ENCODE peak calls at places on chromosome X, in six cellular contexts. X is HepG2; E is astrocyte of the spinal cord; B is stimulated activated CD4-positive, alpha-beta T cell treated with anti-CD3 and anti-CD28 coated beads, Interleukin-1b, Interleukin-23, amount 100 ng/mL, for 1 hour; P is AG04450; G is RWPE1. N is an unnamed sample.

GRCh38 chrX:12770440-12770839 is 20.8 kb upstream of the PRPS2 start:
- DNase-seq in X (no peak), E (peak; percentile 32), B (no peak), P (no peak), G (peak; percentile 4), N (no peak)

GRCh38 chrX:136447968-136448367 is 39.8 kb upstream of the BRS3 start:
- DNase-seq in X (no peak), E (no peak), B (no peak), P (no peak), G (no peak), N (no peak)

GRCh38 chrX:20445109-20445508 is 178.4 kb upstream of the RPS6KA3 start:
- DNase-seq in X (no peak), E (no peak), B (no peak), P (no peak), G (no peak), N (no peak)

GRCh38 chrX:22577181-22577580 is 304.5 kb downstream of the CBLL2 start:
- DNase-seq in X (no peak), E (peak; percentile 65), B (no peak), P (peak; percentile 33), G (peak; percentile 6), N (no peak)

GRCh38 chrX:133294126-133294525 is 76.0 kb upstream of the TFDP3 start:
- DNase-seq in X (no peak), E (no peak), B (no peak), P (no peak), G (no peak), N (no peak)

GRCh38 chrX:121832446-121832845 is 785.0 kb downstream of the GLUD2 start:
- DNase-seq in X (no peak), E (no peak), B (no peak), P (no peak), G (no peak), N (no peak)

GRCh38 chrX:38045697-38046096 is 39.3 kb downstream of the SYTL5 start:
- DNase-seq in X (no peak), E (no peak), B (no peak), P (no peak), G (no peak), N (no peak)

GRCh38 chrX:129115104-129115503 is 408.2 kb downstream of the SMARCA1 start:
- DNase-seq in X (peak; percentile 45), E (no peak), B (no peak), P (no peak), G (peak; percentile 3), N (peak; percentile 39)

GRCh38 chrX:10089378-10089795 is 67.4 kb upstream of the CLCN4 start:
- DNase-seq in X (no peak), E (no peak), B (no peak), P (no peak), G (no peak), N (no peak)

GRCh38 chrX:133698298-133698697 is 283.0 kb upstream of the GPC4 start:
- DNase-seq in X (no peak), E (peak; percentile 53), B (no peak), P (peak; percentile 4), G (peak; percentile 1), N (no peak)

GRCh38 chrX:22110729-22111494 is 78.8 kb downstream of the PHEX start:
- DNase-seq in X (no peak), E (peak; percentile 25), B (no peak), P (no peak), G (no peak), N (no peak)

GRCh38 chrX:95076449-95076848 is 1402.4 kb downstream of the FAM133A start:
- DNase-seq in X (peak; percentile 2), E (peak; percentile 58), B (no peak), P (no peak), G (no peak), N (no peak)

GRCh38 chrX:64342811-64343210 is 52.4 kb downstream of the MTMR8 start:
- DNase-seq in X (no peak), E (no peak), B (no peak), P (no peak), G (no peak), N (no peak)

GRCh38 chrX:96692454-96692853 is 7.8 kb downstream of the DIAPH2 start:
- DNase-seq in X (no peak), E (no peak), B (no peak), P (no peak), G (no peak), N (no peak)

GRCh38 chrX:18961686-18962085 is 22.2 kb downstream of the PHKA2 start:
- DNase-seq in X (no peak), E (peak; percentile 17), B (no peak), P (no peak), G (no peak), N (no peak)

GRCh38 chrX:22063284-22063683 is 31.2 kb downstream of the PHEX start:
- DNase-seq in X (no peak), E (no peak), B (no peak), P (no peak), G (no peak), N (no peak)

GRCh38 chrX:101079736-101080135 is 1.1 kb downstream of the TMEM35A start:
- DNase-seq in X (no peak), E (no peak), B (no peak), P (no peak), G (no peak), N (no peak)

GRCh38 chrX:119784747-119785446 is 6.5 kb downstream of the RPL39 start:
- DNase-seq in X (no peak), E (no peak), B (no peak), P (no peak), G (no peak), N (peak; percentile 22)

GRCh38 chrX:46404774-46405173 is 140.4 kb downstream of the ZNF674 start:
- DNase-seq in X (no peak), E (no peak), B (no peak), P (no peak), G (no peak), N (no peak)

GRCh38 chrX:104098151-104098808 is 14.0 kb upstream of the ZCCHC18 start:
- DNase-seq in X (peak; percentile 22), E (peak; percentile 73), B (no peak), P (peak; percentile 45), G (peak; percentile 13), N (peak; percentile 24)

GRCh38 chrX:141936080-141936479 is 32.4 kb downstream of the MAGEC1 start:
- DNase-seq in X (no peak), E (peak; percentile 28), B (no peak), P (no peak), G (no peak), N (no peak)

GRCh38 chrX:139881130-139881529 is 51.7 kb downstream of the ATP11C start:
- DNase-seq in X (no peak), E (peak; percentile 34), B (no peak), P (no peak), G (no peak), N (no peak)

GRCh38 chrX:41730101-41730500 is 6.1 kb downstream of the GPR82 start:
- DNase-seq in X (no peak), E (peak; percentile 7), B (no peak), P (no peak), G (no peak), N (no peak)

GRCh38 chrX:124098089-124098488 is 136.6 kb downstream of the STAG2 start:
- DNase-seq in X (peak; percentile 9), E (peak; percentile 35), B (no peak), P (peak; percentile 4), G (peak; percentile 0), N (no peak)

GRCh38 chrX:111100191-111100590 is 4.2 kb downstream of the PAK3 start:
- DNase-seq in X (peak; percentile 8), E (peak; percentile 35), B (no peak), P (no peak), G (peak; percentile 63), N (peak; percentile 55)

GRCh38 chrX:41010188-41010846 is 74.9 kb upstream of the USP9X start:
- DNase-seq in X (peak; percentile 89), E (peak; percentile 86), B (no peak), P (peak; percentile 63), G (peak; percentile 56), N (peak; percentile 17)

GRCh38 chrX:41447897-41448296 is 754 bp downstream of the NYX start:
- DNase-seq in X (no peak), E (no peak), B (no peak), P (no peak), G (no peak), N (no peak)

GRCh38 chrX:40130207-40130606 is 32.4 kb upstream of the BCOR start:
- DNase-seq in X (no peak), E (peak; percentile 52), B (no peak), P (no peak), G (peak; percentile 63), N (no peak)

GRCh38 chrX:9788908-9789307 is 2.7 kb downstream of the SHROOM2 start:
- DNase-seq in X (peak; percentile 76), E (no peak), B (no peak), P (peak; percentile 13), G (no peak), N (peak; percentile 20)

GRCh38 chrX:120797201-120797938 is 78.3 kb downstream of the CT47B1 start:
- DNase-seq in X (no peak), E (no peak), B (no peak), P (no peak), G (no peak), N (no peak)

GRCh38 chrX:110985470-110985869 is 110.5 kb upstream of the PAK3 start:
- DNase-seq in X (no peak), E (no peak), B (no peak), P (no peak), G (no peak), N (no peak)

GRCh38 chrX:110341189-110342035 is 17.2 kb upstream of the RTL9 start:
- DNase-seq in X (no peak), E (peak; percentile 72), B (no peak), P (peak; percentile 44), G (peak; percentile 6), N (no peak)

GRCh38 chrX:43707812-43708548 is 51.9 kb downstream of the MAOA start:
- DNase-seq in X (no peak), E (peak; percentile 8), B (no peak), P (no peak), G (no peak), N (no peak)

GRCh38 chrX:18490816-18491215 is 65.4 kb downstream of the CDKL5 start:
- DNase-seq in X (no peak), E (no peak), B (no peak), P (no peak), G (no peak), N (no peak)

GRCh38 chrX:23035493-23035892 is 35.7 kb downstream of the DDX53 start:
- DNase-seq in X (no peak), E (no peak), B (no peak), P (no peak), G (no peak), N (no peak)

GRCh38 chrX:45422216-45422925 is 221.7 kb upstream of the DIPK2B start:
- DNase-seq in X (no peak), E (peak; percentile 1), B (no peak), P (no peak), G (no peak), N (no peak)

GRCh38 chrX:148555101-148555500 is 54.7 kb downstream of the AFF2 start:
- DNase-seq in X (no peak), E (no peak), B (no peak), P (no peak), G (no peak), N (no peak)

GRCh38 chrX:140141444-140142029 is 176.2 kb upstream of the CXorf66 start:
- DNase-seq in X (peak; percentile 8), E (peak; percentile 19), B (no peak), P (no peak), G (peak; percentile 21), N (peak; percentile 3)

GRCh38 chrX:56248492-56248891 is 16.3 kb downstream of the KLF8 start:
- DNase-seq in X (peak; percentile 5), E (peak; percentile 33), B (peak; percentile 11), P (no peak), G (peak; percentile 11), N (peak; percentile 11)

N was measured in HuH-7.